ENCODE peak calls at places on chromosome 11, in eight cellular contexts. Q is A172, I is NCI-H2171 treated with DMSO at 0.1 percent for 48 hours, V is RPMI8226, W is AG09319, J is NCI-H69, Z is dorsolateral prefrontal cortex, M is frontal cortex. O is an unnamed sample.

GRCh38 chr11:65412271-65413076 is 10.1 kb upstream of the NEAT1 start:
- DNase-seq in I (no peak), Q (no peak), W (no peak), M (no peak), V (no peak), Z (peak; percentile 26), J (no peak), O (no peak)

GRCh38 chr11:108967571-108967970 is 302.7 kb downstream of the DDX10 start:
- DNase-seq in V (no peak), J (no peak), W (no peak), Q (no peak), Z (peak; percentile 53), I (no peak), M (no peak), O (no peak)

GRCh38 chr11:69376155-69377028 is 82.4 kb downstream of the MYEOV start:
- DNase-seq in Z (no peak), M (no peak), V (no peak), W (no peak), J (no peak), Q (no peak), I (no peak), O (no peak)

GRCh38 chr11:47393163-47394049 is 15.0 kb upstream of the SLC39A13 start:
- DNase-seq in Z (no peak), Q (peak; percentile 43), V (peak; percentile 82), J (no peak), W (no peak), M (no peak), I (no peak), O (no peak)

GRCh38 chr11:64742087-64742939 is 1.6 kb downstream of the RASGRP2 start:
- DNase-seq in Z (no peak), M (no peak), W (no peak), Q (no peak), I (no peak), J (peak; percentile 30), V (peak; percentile 64), O (no peak)

GRCh38 chr11:63876616-63877015 is 37.7 kb downstream of the MARK2 start:
- DNase-seq in M (no peak), V (no peak), I (no peak), J (no peak), Q (no peak), W (no peak), Z (no peak), O (no peak)

GRCh38 chr11:112822478-112823274 is 138.5 kb upstream of the NCAM1 start:
- DNase-seq in I (peak; percentile 51), W (no peak), J (peak; percentile 95), Q (peak; percentile 8), V (peak; percentile 28), M (no peak), Z (no peak), O (no peak)

GRCh38 chr11:75118577-75118976 is 21.9 kb upstream of the OR2AT4 start:
- DNase-seq in V (no peak), I (no peak), J (no peak), M (no peak), Z (no peak), Q (no peak), W (no peak), O (no peak)

GRCh38 chr11:64794526-64794925 is 8.5 kb downstream of the MAP4K2 start:
- DNase-seq in J (no peak), Q (no peak), W (no peak), V (no peak), Z (no peak), M (no peak), I (no peak), O (no peak)

GRCh38 chr11:68763181-68763721 is 11.9 kb upstream of the TESMIN start:
- DNase-seq in J (peak; percentile 78), I (no peak), V (no peak), W (no peak), M (no peak), Z (no peak), Q (peak; percentile 40), O (no peak)

GRCh38 chr11:85961930-85962363 is 106.8 kb downstream of the CCDC83 start:
- DNase-seq in Q (no peak), M (no peak), W (no peak), V (no peak), J (peak; percentile 84), I (peak; percentile 100), Z (no peak), O (no peak)

GRCh38 chr11:13339196-13340153 is 61.9 kb downstream of the BMAL1 start:
- DNase-seq in Z (no peak), I (no peak), V (no peak), J (peak; percentile 56), M (no peak), Q (peak; percentile 92), W (peak; percentile 79), O (no peak)

GRCh38 chr11:75280770-75281468 is 40.3 kb downstream of the TPBGL start:
- DNase-seq in W (no peak), J (no peak), Q (no peak), Z (peak; percentile 45), V (no peak), I (no peak), M (no peak), O (no peak)

O was measured in esophagus squamous epithelium.